ENCODE peak calls at places on chromosomes 7 and 10, in four cellular contexts. H, N, S and U are unnamed samples.

GRCh38 chr10:10294801-10295515 is 722.7 kb upstream of the CELF2 start:
- DNase-seq in N (no peak), H (no peak), S (no peak), U (no peak)

GRCh38 chr10:123865350-123865749 is 26.3 kb downstream of the CPXM2 start:
- DNase-seq in H (no peak), N (no peak), S (no peak), U (no peak)

GRCh38 chr10:127715782-127716378 is 21.1 kb upstream of the FOXI2 start:
- DNase-seq in H (no peak), S (no peak), N (peak), U (peak)

GRCh38 chr7:158096582-158096981 is 491.0 kb downstream of the PTPRN2 start:
- DNase-seq in H (no peak), S (no peak), N (no peak), U (no peak)

GRCh38 chr7:20561466-20561865 is 54.0 kb upstream of the ABCB5 start:
- DNase-seq in S (no peak), H (no peak), N (peak), U (no peak)

GRCh38 chr10:116836087-116836486 is 13.2 kb upstream of the ENO4 start:
- DNase-seq in S (no peak), N (no peak), H (no peak), U (no peak)

GRCh38 chr10:77943086-77943901 is 16.7 kb upstream of the DLG5 start:
- DNase-seq in H (peak), N (peak), S (no peak), U (peak)

GRCh38 chr7:96589038-96589437 is 120.6 kb downstream of the SEM1 start:
- DNase-seq in N (no peak), H (no peak), S (no peak), U (no peak)

GRCh38 chr10:23197416-23197861 is 5.3 kb downstream of the PTF1A start:
- DNase-seq in H (no peak), N (no peak), S (no peak), U (no peak)

GRCh38 chr10:17232276-17232987 is 4.4 kb downstream of the VIM start:
- DNase-seq in S (no peak), N (peak), H (peak), U (no peak)

GRCh38 chr10:14468726-14469125 is 138.0 kb upstream of the FRMD4A start:
- DNase-seq in S (no peak), N (no peak), H (no peak), U (no peak)

GRCh38 chr7:11831727-11832495 is at the start of gene THSD7A:
- DNase-seq in H (peak), N (peak), S (peak), U (peak)

GRCh38 chr10:51892965-51893658 is 193.7 kb upstream of the CSTF2T start:
- DNase-seq in H (no peak), S (no peak), N (peak), U (peak)

GRCh38 chr10:74558897-74559296 is 267.5 kb upstream of the KAT6B start:
- DNase-seq in H (no peak), S (no peak), N (no peak), U (no peak)

GRCh38 chr7:40918701-40919271 is 784.0 kb downstream of the SUGCT start:
- DNase-seq in N (peak), S (no peak), H (peak), U (no peak)

GRCh38 chr7:20352573-20353304 is 22.0 kb downstream of the ITGB8 start:
- DNase-seq in H (peak), S (no peak), N (peak), U (no peak)

GRCh38 chr10:90642650-90643049 is 215.2 kb downstream of the HTR7 start:
- DNase-seq in N (peak), S (no peak), H (no peak), U (no peak)

GRCh38 chr10:131817866-131818509 is 82.8 kb upstream of the PPP2R2D start:
- DNase-seq in N (no peak), H (no peak), S (no peak), U (no peak)

GRCh38 chr10:131819241-131820072 is 81.4 kb upstream of the PPP2R2D start:
- DNase-seq in H (no peak), S (peak), N (no peak), U (peak)

GRCh38 chr10:131816941-131817700 is 83.7 kb upstream of the PPP2R2D start:
- DNase-seq in H (no peak), S (no peak), N (no peak), U (no peak)

GRCh38 chr10:131820626-131821025 is 80.2 kb upstream of the PPP2R2D start:
- DNase-seq in S (no peak), H (no peak), N (no peak), U (no peak)

GRCh38 chr10:131818510-131819234 is 82.1 kb upstream of the PPP2R2D start:
- DNase-seq in N (no peak), H (no peak), S (no peak), U (no peak)
- H3K4me3 ChIP-seq in N (no peak), H (no peak), S (no peak), U (no peak)

GRCh38 chr10:8300925-8301707 is 246.6 kb downstream of the GATA3 start:
- DNase-seq in N (no peak), H (no peak), S (no peak), U (no peak)

GRCh38 chr10:8297107-8297506 is 242.6 kb downstream of the GATA3 start:
- DNase-seq in N (no peak), S (no peak), H (no peak), U (no peak)

GRCh38 chr10:8296742-8297101 is 242.2 kb downstream of the GATA3 start:
- DNase-seq in N (no peak), H (no peak), S (no peak), U (no peak)

GRCh38 chr10:8297951-8298350 is 243.5 kb downstream of the GATA3 start:
- DNase-seq in N (no peak), S (no peak), H (no peak), U (no peak)

DNA sequence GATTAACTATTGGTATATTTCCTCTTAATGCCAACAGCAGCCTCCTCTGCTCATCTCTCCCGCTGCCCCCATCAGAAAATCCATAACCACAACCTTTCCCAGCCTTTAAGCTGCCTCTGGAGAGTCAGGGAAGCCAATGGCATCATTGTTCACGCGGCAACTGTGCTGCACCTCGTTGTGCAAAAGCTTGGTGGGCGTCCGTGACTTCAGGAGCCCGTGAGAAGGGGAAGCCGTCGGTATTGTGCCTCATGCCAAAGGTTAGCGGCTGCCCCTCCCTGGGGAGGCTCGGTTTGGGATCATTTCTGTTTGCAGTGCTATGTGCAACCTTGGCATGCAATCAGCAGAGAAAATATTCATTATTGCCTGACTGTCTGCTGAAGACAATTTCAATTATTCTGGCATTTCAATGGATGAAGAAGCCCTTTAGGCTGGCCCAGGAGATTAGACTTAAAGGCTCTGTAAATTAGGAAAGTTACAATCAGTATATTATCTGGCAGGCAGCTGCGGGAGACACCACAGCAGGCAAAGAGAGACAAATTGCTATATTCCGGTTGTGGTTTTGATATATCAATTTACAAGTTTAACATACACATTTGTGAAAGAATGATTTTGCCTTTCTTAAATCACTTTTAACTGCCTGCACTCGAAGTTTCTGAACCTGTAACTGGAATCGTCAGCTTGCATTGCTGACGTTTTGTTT is 244.5 kb downstream of the GATA3 start:
- DNase-seq in S (no peak), N (no peak), H (no peak), U (no peak)
- H3K4me3 ChIP-seq in S (no peak), N (no peak), H (no peak), U (no peak)

GRCh38 chr7:106870528-106870927 is 5.4 kb downstream of the PIK3CG start:
- DNase-seq in S (no peak), N (no peak), H (no peak), U (no peak)
- H3K4me3 ChIP-seq in S (no peak), N (no peak), H (no peak), U (peak)

DNA sequence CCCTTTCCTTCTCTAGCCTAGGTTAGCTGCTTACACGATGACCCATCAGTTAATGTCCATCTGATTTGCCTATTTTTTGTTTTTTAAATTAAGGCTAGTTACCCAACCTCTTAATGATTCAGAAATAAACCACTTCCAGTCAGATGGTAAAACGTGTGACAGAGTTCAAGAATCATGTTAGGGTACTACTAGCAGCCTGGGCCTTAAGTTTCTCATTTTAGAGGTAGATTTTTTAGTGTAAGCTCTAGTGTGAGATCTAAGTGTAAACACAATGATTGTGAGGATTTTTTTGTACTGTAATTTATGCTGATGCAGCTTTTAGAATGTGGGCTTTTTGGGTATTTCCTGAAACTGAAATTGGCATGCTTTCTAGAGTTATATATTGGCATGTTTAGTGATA is 130.0 kb downstream of the CDK14 start:
- DNase-seq in S (no peak), N (no peak), H (no peak), U (no peak)
- H3K4me3 ChIP-seq in S (no peak), N (no peak), H (no peak), U (no peak)

DNA sequence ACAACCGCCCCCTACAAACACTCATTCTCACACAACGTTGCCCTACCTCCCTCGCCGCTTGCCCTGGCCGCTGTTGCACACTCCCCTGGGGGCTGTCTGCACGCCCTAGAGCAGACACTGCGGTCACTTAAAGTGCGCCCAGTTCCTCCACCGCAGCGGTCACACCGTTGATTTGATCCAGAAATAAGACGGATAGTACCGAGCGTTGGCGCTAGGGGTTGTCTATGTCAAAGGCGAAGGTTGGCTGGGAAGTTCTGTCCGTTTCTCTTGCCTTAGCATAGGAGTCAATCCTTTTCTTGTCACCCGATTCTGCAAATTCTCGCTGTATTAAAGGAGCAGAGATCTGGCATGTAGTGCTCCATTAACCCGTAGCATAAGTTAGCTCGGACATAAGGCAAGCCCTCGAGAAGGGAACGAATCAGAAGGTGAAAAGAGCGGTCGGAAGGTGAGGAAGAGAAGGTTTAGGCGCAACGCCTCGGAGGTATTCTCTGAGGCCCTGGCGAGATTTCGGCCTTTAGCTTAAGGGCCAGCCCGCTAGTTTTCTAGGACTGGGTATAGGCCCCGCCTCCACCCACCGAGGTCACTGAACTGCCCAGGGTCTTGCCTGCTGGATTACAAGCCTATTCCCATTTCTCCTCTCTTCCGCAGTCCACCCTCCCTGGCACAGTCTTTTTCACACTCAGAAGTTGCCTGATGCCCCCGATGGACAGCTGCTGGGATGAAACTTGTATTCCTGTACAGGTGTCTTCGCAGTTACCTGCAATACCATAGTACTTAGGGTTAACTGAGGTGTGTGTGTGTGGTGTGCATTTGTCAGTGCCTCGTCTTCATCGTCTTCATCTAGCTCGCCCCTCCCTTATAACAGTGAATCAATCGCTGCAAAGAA is 10.7 kb downstream of the NXPH1 start:
- DNase-seq in H (no peak), N (no peak), S (no peak), U (no peak)
- H3K4me3 ChIP-seq in H (no peak), N (no peak), S (no peak), U (no peak)

DNA sequence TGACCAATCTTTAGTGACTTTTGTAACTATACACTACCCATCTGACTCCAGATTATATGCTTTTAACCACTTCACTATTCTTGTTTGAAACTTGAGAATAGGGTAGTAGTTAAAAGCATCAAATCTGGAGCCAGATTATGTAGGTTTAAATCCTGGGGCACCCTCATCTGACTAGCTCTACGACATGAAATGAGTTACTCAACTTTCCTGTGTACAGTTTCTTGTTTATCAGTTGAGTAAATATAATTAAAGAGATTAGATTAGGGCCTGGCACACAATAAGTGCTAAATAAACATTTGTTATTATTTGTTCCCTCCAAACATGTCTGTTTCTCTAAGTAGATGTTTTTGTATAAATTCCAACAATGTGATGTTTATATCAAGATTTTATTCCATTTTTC is 485.3 kb upstream of the LRRTM3 start:
- DNase-seq in H (no peak), S (no peak), N (no peak), U (no peak)
- H3K4me3 ChIP-seq in H (no peak), S (no peak), N (no peak), U (no peak)